ENCODE peak calls at places on chromosome 12, in five cellular contexts. R is dorsolateral prefrontal cortex; W is psoas muscle; Q is activated CD8-positive, alpha-beta T cell treated with anti-CD3 and anti-CD28 coated beads for 36 hours; I is activated B cell treated with CpG ODN at 0.5 μM for 24 hours. K is an unnamed sample.

GRCh38 chr12:120598674-120599463 is 17.7 kb upstream of the POP5 start:
- DNase-seq in R (no peak), W (no peak), Q (no peak), I (no peak), K (no peak)

GRCh38 chr12:84875241-84875640 is 37.4 kb downstream of the SLC6A15 start:
- DNase-seq in R (no peak), W (no peak), Q (no peak), I (no peak), K (no peak)

GRCh38 chr12:62861586-62861985 is 73.4 kb downstream of the PPM1H start:
- DNase-seq in R (peak; percentile 81), W (no peak), Q (no peak), I (no peak), K (no peak)

GRCh38 chr12:9340422-9341259 is 132.4 kb upstream of the PZP start:
- DNase-seq in R (no peak), W (no peak), Q (peak; percentile 9), I (no peak), K (no peak)

GRCh38 chr12:52394836-52395405 is 9.5 kb upstream of the KRT84 start:
- DNase-seq in R (no peak), W (no peak), Q (no peak), I (no peak), K (no peak)

GRCh38 chr12:24901975-24902461 is 46.9 kb downstream of the BCAT1 start:
- DNase-seq in R (peak; percentile 9), W (no peak), Q (peak; percentile 64), I (no peak), K (peak; percentile 57)

GRCh38 chr12:51591020-51591901 is at the start of gene SCN8A:
- DNase-seq in R (peak; percentile 70), W (peak; percentile 27), Q (peak; percentile 63), I (peak; percentile 43), K (peak; percentile 67)

GRCh38 chr12:24596768-24597388 is 352.0 kb downstream of the BCAT1 start:
- DNase-seq in R (no peak), W (no peak), Q (no peak), I (no peak), K (peak; percentile 17)

GRCh38 chr12:32895688-32896437 is 714 bp downstream of the PKP2 start:
- DNase-seq in R (no peak), W (no peak), Q (peak; percentile 9), I (no peak), K (no peak)

GRCh38 chr12:63064080-63064479 is 86.9 kb downstream of the AVPR1A start:
- DNase-seq in R (no peak), W (no peak), Q (no peak), I (no peak), K (no peak)

GRCh38 chr12:20963303-20963702 is 152.8 kb downstream of the SLCO1B3 start:
- DNase-seq in R (no peak), W (no peak), Q (no peak), I (no peak), K (no peak)

GRCh38 chr12:1131811-1132224 is 140.8 kb downstream of the ERC1 start:
- DNase-seq in R (no peak), W (no peak), Q (no peak), I (no peak), K (no peak)

GRCh38 chr12:115035536-115036107 is 351.6 kb upstream of the TBX3 start:
- DNase-seq in R (no peak), W (no peak), Q (no peak), I (no peak), K (no peak)

GRCh38 chr12:131987552-131987951 is 37.8 kb downstream of the EP400 start:
- DNase-seq in R (no peak), W (no peak), Q (no peak), I (no peak), K (no peak)

GRCh38 chr12:120067901-120068300 is 48.7 kb downstream of the RAB35 start:
- DNase-seq in R (no peak), W (no peak), Q (no peak), I (no peak), K (no peak)

GRCh38 chr12:73220951-73221350 is 948.8 kb downstream of the TRHDE start:
- DNase-seq in R (no peak), W (no peak), Q (no peak), I (no peak), K (no peak)

GRCh38 chr12:57127710-57128518 is at the start of gene LRP1:
- DNase-seq in R (peak; percentile 87), W (peak; percentile 86), Q (peak; percentile 80), I (peak; percentile 69), K (peak; percentile 86)

DNA sequence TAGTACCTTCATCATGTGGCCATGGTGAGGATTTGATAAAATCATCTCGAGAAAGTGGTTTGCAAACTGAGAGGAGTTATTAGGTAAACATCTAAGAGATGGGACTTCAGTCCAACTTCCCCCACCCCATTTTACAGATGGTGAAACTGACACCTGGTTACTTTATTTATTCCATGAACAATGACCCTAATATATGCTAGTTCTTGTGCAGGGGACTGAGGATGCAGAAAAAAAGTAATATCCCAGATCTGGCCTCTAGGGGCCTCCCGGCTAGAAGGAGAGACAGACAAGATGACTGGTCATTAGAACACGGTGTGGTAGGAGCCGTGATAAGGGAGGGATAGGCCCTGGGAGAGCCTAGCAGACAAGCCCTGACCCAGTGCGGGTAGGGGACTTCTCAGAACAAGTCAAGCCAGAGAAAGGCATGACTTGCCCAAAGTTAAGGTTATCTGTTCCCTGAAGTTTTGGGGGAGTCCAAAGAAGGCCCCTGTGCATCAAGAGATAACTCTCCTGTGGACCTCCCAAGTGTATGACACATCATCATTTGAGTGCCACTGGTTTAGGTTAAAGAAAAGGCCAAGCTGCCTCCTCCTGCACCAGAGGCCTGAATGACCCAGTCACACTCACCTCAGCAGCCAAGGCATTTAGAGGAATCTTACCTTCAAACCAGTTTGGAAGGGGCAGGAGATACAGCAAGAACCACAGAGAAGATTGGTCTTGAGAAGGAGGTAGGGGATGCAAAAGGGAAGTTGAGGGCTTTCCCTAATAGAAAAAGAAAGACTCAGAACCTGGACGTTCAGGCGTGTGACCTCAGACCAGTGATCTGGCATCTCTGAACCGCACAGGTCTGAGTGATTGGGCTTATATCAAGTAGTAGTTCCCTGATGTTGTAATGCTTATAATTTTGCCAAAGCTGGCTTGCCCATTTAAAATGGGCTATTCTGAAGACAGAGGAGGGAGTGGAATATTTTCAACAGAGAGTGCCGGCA is 1.6 kb downstream of the CMKLR1 start:
- DNase-seq in R (no peak), W (no peak), Q (peak; percentile 34), I (no peak), K (peak; percentile 66)
- TF ChIP-seq CTCF in R (no peak), W (peak; percentile 17), Q (peak; percentile 64), I (no peak), K (peak; percentile 32)

DNA sequence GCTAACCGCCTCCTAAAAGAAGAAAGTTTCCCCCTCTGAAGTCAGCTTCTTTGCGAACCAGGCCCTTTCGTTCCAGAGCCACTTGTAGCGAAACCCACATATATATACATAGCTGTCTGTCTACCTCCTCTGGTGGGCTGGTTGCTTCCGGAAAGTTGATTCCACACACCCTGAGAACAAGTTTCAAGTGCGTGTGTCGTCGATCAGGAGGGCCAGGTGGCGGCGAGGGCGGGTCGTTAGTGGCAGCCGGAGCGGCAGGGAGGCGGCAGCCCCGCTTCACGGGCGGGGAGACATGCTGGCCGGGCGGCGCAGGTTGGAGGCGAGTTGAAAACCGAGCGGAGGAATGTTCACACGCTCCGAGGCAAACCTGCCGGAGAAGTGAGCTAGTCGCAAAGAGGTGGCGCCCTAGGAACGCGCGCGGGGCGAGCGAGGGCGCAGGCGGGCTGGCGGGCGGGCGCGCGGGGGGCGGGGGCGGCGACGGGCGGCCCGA is 2.6 kb downstream of the PTHLH start:
- DNase-seq in R (peak; percentile 11), W (peak; percentile 31), Q (peak; percentile 76), I (no peak), K (peak; percentile 80)
- TF ChIP-seq CTCF in R (no peak), W (peak; percentile 4), Q (no peak), I (no peak), K (no peak)

DNA sequence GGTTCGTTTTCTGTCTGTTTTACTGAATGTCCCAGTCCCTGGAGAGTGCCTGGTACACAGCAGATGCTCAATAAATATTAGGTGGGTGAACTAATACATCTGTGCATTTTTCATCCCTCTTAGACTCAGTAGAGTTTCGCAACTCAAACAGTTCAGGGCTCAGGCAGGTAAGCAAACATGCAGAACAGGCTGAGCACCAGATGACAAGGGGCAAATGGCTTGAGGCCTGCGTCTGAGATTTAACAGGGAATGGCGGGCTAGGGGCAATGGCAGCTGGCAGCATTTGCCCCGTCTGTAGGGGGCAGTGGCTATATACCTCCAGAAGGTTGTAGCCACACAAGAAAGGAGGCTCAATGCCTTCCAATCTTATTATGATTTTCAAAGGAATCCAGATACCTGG is 8.6 kb upstream of the RAN start:
- DNase-seq in R (no peak), W (no peak), Q (no peak), I (no peak), K (no peak)
- TF ChIP-seq CTCF in R (no peak), W (no peak), Q (no peak), I (no peak), K (no peak)

GRCh38 chr12:2785017-2785416 is 9.8 kb upstream of the FKBP4 start:
- DNase-seq in R (no peak), W (no peak), Q (no peak), I (no peak), K (no peak)

GRCh38 chr12:2779281-2779680 is 15.5 kb upstream of the FKBP4 start:
- DNase-seq in R (no peak), W (no peak), Q (no peak), I (no peak), K (no peak)

GRCh38 chr12:2783936-2784600 is 10.7 kb upstream of the FKBP4 start:
- DNase-seq in R (peak; percentile 81), W (peak; percentile 56), Q (peak; percentile 54), I (peak; percentile 43), K (peak; percentile 69)
- TF ChIP-seq CTCF in R (peak; percentile 92), W (peak; percentile 83), Q (peak; percentile 92), I (no peak), K (peak; percentile 60)

K was measured in GM20000.